ENCODE peak calls at places on chromosomes 11 and 22, in nine cellular contexts. P is fibroblast of the aortic adventitia, E is coronary artery, Q is NB4, Y is RWPE2, H is IMR-90, C is HCT116, K is A549, Z is GM23338. J is an unnamed sample.

GRCh38 chr11:116193321-116194114 is 579.3 kb downstream of the BUD13 start:
- DNase-seq in P (peak), E (no peak), Q (no peak), Y (no peak), H (peak), C (no peak), K (peak), Z (peak), J (peak)

GRCh38 chr11:35412285-35412684 is 7.1 kb downstream of the SLC1A2 start:
- DNase-seq in P (peak), E (no peak), Q (peak), Y (no peak), H (peak), C (no peak), K (peak), Z (peak), J (peak)

GRCh38 chr11:75429641-75429901 is 3.4 kb downstream of the KLHL35 start:
- DNase-seq in P (no peak), E (no peak), Q (no peak), Y (no peak), H (no peak), C (no peak), K (no peak), Z (no peak), J (no peak)

GRCh38 chr11:129696309-129696989 is 119.2 kb upstream of the TMEM45B start:
- DNase-seq in P (no peak), E (no peak), Q (no peak), Y (no peak), H (no peak), C (no peak), K (no peak), Z (no peak), J (no peak)

GRCh38 chr11:87726511-87726910 is 448.7 kb downstream of the RAB38 start:
- DNase-seq in P (peak), E (no peak), Q (no peak), Y (no peak), H (no peak), C (no peak), K (no peak), Z (no peak), J (no peak)

GRCh38 chr11:117719480-117719879 is 77.5 kb downstream of the DSCAML1 start:
- DNase-seq in P (no peak), E (no peak), Q (no peak), Y (no peak), H (no peak), C (no peak), K (no peak), Z (no peak), J (no peak)

GRCh38 chr11:101034076-101034475 is 95.5 kb downstream of the PGR start:
- DNase-seq in P (peak), E (peak), Q (no peak), Y (no peak), H (no peak), C (no peak), K (no peak), Z (no peak), J (peak)

GRCh38 chr11:27807594-27807993 is 107.3 kb upstream of the BDNF start:
- DNase-seq in P (peak), E (no peak), Q (no peak), Y (no peak), H (peak), C (no peak), K (peak), Z (no peak), J (peak)

GRCh38 chr11:29135504-29135903 is 881.3 kb downstream of the KCNA4 start:
- DNase-seq in P (peak), E (no peak), Q (no peak), Y (no peak), H (peak), C (no peak), K (no peak), Z (no peak), J (peak)

GRCh38 chr22:28123989-28124766 is 205.1 kb upstream of the PITPNB start:
- DNase-seq in P (no peak), E (no peak), Q (no peak), Y (no peak), H (no peak), C (no peak), K (no peak), Z (no peak), J (no peak)

GRCh38 chr22:12613199-12613598 is 2914.8 kb upstream of the OR11H1 start:
- DNase-seq in P (no peak), E (no peak), Q (no peak), Y (no peak), H (no peak), C (no peak), K (no peak), Z (no peak), J (no peak)

GRCh38 chr11:116078101-116078561 is 573.9 kb upstream of the CADM1 start:
- DNase-seq in P (no peak), E (no peak), Q (peak), Y (no peak), H (peak), C (no peak), K (no peak), Z (peak), J (no peak)

GRCh38 chr11:70201876-70202861 is 927 bp upstream of the FADD start:
- DNase-seq in P (peak), E (no peak), Q (peak), Y (peak), H (no peak), C (no peak), K (no peak), Z (no peak), J (peak)

GRCh38 chr11:79363861-79364378 is 76.9 kb downstream of the TENM4 start:
- DNase-seq in P (no peak), E (no peak), Q (no peak), Y (no peak), H (no peak), C (no peak), K (no peak), Z (no peak), J (no peak)

GRCh38 chr11:1826552-1827094 is 8.2 kb upstream of the SYT8 start:
- DNase-seq in P (peak), E (peak), Q (peak), Y (no peak), H (peak), C (no peak), K (peak), Z (peak), J (peak)

GRCh38 chr11:122101625-122102291 is 14.3 kb downstream of the BLID start:
- DNase-seq in P (peak), E (peak), Q (no peak), Y (no peak), H (peak), C (no peak), K (no peak), Z (peak), J (peak)

GRCh38 chr11:129322941-129323340 is 52.7 kb upstream of the BARX2 start:
- DNase-seq in P (no peak), E (no peak), Q (no peak), Y (no peak), H (no peak), C (no peak), K (no peak), Z (no peak), J (no peak)

GRCh38 chr11:128195057-128195751 is 392.2 kb downstream of the ETS1 start:
- DNase-seq in P (no peak), E (no peak), Q (peak), Y (no peak), H (no peak), C (no peak), K (no peak), Z (no peak), J (peak)

GRCh38 chr11:3056296-3057068 is 741 bp downstream of the CARS1 start:
- DNase-seq in P (peak), E (no peak), Q (peak), Y (no peak), H (no peak), C (no peak), K (no peak), Z (peak), J (no peak)

GRCh38 chr11:10927533-10927932 is 69.7 kb upstream of the ZBED5 start:
- DNase-seq in P (no peak), E (no peak), Q (no peak), Y (no peak), H (no peak), C (no peak), K (no peak), Z (no peak), J (no peak)

GRCh38 chr22:26681395-26681821 is 24.0 kb downstream of the MIAT start:
- DNase-seq in P (peak), E (no peak), Q (no peak), Y (no peak), H (peak), C (no peak), K (no peak), Z (peak), J (peak)

GRCh38 chr22:44931077-44931540 is 78.7 kb downstream of the PHF21B start:
- DNase-seq in P (peak), E (no peak), Q (no peak), Y (no peak), H (peak), C (no peak), K (no peak), Z (no peak), J (peak)

GRCh38 chr11:3121416-3121815 is 43.7 kb downstream of the OSBPL5 start:
- DNase-seq in P (no peak), E (no peak), Q (no peak), Y (no peak), H (no peak), C (no peak), K (no peak), Z (no peak), J (no peak)

GRCh38 chr11:1825039-1825740 is 9.6 kb upstream of the SYT8 start:
- DNase-seq in P (no peak), E (no peak), Q (peak), Y (no peak), H (no peak), C (no peak), K (peak), Z (peak), J (peak)

GRCh38 chr22:48161354-48161753 is 1398.9 kb downstream of the TBC1D22A start:
- DNase-seq in P (no peak), E (no peak), Q (no peak), Y (no peak), H (no peak), C (no peak), K (no peak), Z (no peak), J (no peak)

GRCh38 chr11:132439711-132440300 is 1069.4 kb downstream of the NTM start:
- DNase-seq in P (no peak), E (no peak), Q (no peak), Y (no peak), H (no peak), C (no peak), K (no peak), Z (no peak), J (no peak)

GRCh38 chr11:33089776-33090175 is 50.4 kb downstream of the TCP11L1 start:
- DNase-seq in P (peak), E (no peak), Q (no peak), Y (no peak), H (peak), C (no peak), K (peak), Z (no peak), J (peak)

DNA sequence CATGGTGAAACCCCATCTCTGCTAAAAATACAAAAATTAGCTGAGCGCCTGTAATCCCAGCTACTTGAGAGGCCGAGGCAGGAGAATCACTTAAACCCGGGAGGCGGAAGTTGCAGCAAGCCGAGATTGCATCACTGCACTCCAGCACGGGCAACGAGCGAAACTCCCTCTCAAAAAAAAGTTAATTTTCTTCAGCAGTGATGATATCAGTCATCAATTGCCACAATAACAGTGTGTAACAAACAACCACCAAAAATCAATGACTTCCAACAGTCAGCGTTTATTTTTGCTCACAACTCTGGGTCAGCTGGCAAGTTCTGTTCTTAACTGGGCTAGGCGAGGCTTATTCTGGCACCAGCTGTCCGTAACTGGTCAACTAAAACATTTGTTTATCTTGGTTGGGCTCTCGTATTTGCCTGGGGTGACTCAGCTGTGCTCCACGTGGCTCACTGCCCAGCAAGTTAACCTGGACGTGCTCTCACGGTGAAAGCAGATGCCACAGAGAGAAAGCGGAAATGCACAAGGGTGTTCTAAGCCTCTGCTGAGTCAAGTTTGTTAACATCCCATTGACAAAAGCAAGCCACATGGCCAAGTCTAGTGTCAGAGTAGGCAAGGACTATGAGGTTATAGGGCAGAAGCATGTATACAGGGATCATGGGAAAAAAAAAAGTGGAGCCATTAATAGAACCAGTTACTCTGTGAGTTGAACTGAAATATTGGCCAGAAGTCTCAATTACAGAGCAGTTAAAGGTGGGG is 52.1 kb downstream of the LHFPL7 start:
- DNase-seq in P (peak), E (peak), Q (peak), Y (peak), H (peak), C (peak), K (peak), Z (peak), J (peak)
- H3K4me3 ChIP-seq in P (peak), E (peak), Q (peak), Y (no peak), H (no peak), C (peak), K (peak), Z (no peak), J (peak)

DNA sequence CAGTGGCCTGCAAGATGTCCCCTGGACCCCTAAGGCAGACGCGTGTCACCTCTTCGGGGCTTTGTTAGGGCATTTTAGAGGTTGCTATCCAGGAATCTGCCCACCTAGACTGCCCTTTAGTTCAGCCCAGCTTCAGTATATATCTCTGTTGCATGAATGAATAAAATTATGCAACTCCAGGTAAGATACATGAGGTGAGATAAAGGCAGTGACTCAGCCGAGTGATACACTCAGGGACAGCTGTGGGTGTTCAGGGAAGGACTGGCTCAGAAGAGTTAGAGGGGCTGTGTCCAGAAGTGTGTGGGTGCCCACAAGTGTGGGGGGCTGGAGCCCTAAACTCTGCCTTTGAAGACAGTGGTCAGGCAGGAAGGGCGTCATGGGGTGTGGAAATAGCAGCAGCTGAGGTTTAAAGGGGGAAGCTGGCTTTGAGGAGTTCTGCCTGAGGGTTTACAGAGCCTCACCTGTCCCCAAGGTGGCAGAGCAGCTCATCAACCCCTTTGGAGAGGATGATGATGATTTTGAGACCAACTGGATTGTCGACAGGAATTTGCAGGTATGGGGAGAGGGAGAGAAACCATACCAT is 8.3 kb downstream of the FTH1 start:
- DNase-seq in P (no peak), E (no peak), Q (no peak), Y (no peak), H (no peak), C (no peak), K (no peak), Z (peak), J (no peak)
- TF ChIP-seq CTCF in P (no peak), E (no peak), Q (no peak), Y (no peak), H (no peak), C (peak), K (no peak), Z (no peak), J (no peak)

GRCh38 chr22:49825944-49826602 is 1.6 kb downstream of the BRD1 start:
- DNase-seq in P (peak), E (no peak), Q (peak), Y (no peak), H (peak), C (no peak), K (peak), Z (no peak), J (peak)

GRCh38 chr22:49825436-49825835 is 2.2 kb downstream of the BRD1 start:
- DNase-seq in P (peak), E (no peak), Q (peak), Y (no peak), H (peak), C (no peak), K (no peak), Z (no peak), J (peak)

GRCh38 chr22:49823289-49824045 is 4.2 kb downstream of the BRD1 start:
- DNase-seq in P (no peak), E (no peak), Q (no peak), Y (no peak), H (no peak), C (no peak), K (no peak), Z (no peak), J (no peak)

GRCh38 chr22:49824185-49824925 is 3.3 kb downstream of the BRD1 start:
- DNase-seq in P (no peak), E (no peak), Q (no peak), Y (no peak), H (no peak), C (no peak), K (no peak), Z (no peak), J (no peak)

DNA sequence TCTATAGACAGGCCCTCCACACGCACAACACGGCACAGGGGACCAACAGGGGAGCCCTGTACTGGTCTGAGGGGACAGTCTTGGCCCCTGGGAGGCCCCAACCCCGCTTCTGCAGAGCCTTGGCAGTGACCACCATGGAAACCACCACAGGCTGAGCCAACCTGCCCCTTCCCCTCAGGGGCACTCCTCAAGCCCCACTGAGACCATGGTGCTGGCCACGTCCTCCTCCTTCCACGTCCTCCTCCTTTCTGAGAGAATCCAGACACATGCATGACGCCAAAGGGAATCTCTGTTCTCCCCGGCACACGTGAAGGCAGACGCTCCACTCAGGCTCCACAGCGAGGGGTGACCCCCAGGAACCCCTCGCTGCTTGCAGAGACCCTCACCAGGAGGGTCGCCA is 2.7 kb downstream of the BRD1 start:
- DNase-seq in P (no peak), E (no peak), Q (no peak), Y (no peak), H (no peak), C (no peak), K (no peak), Z (no peak), J (no peak)
- H3K4me3 ChIP-seq in P (peak), E (peak), Q (peak), Y (no peak), H (no peak), C (no peak), K (no peak), Z (no peak), J (peak)

GRCh38 chr22:30754971-30755759 is 60.5 kb downstream of the OSBP2 start:
- DNase-seq in P (peak), E (no peak), Q (peak), Y (no peak), H (peak), C (peak), K (peak), Z (peak), J (peak)
- TF ChIP-seq CTCF in P (peak), E (no peak), Q (peak), Y (peak), H (peak), C (peak), K (peak), Z (peak), J (peak)

GRCh38 chr11:59265735-59266134 is 53.0 kb upstream of the MPEG1 start:
- DNase-seq in P (no peak), E (no peak), Q (no peak), Y (no peak), H (no peak), C (no peak), K (no peak), Z (no peak), J (no peak)

GRCh38 chr11:59263225-59263894 is 50.6 kb upstream of the MPEG1 start:
- DNase-seq in P (no peak), E (no peak), Q (peak), Y (no peak), H (no peak), C (peak), K (no peak), Z (peak), J (no peak)

GRCh38 chr11:59262419-59262818 is 49.7 kb upstream of the MPEG1 start:
- DNase-seq in P (no peak), E (no peak), Q (no peak), Y (no peak), H (no peak), C (no peak), K (no peak), Z (no peak), J (no peak)

GRCh38 chr11:59266491-59266890 is 53.8 kb upstream of the MPEG1 start:
- DNase-seq in P (no peak), E (no peak), Q (no peak), Y (peak), H (no peak), C (no peak), K (no peak), Z (no peak), J (no peak)

DNA sequence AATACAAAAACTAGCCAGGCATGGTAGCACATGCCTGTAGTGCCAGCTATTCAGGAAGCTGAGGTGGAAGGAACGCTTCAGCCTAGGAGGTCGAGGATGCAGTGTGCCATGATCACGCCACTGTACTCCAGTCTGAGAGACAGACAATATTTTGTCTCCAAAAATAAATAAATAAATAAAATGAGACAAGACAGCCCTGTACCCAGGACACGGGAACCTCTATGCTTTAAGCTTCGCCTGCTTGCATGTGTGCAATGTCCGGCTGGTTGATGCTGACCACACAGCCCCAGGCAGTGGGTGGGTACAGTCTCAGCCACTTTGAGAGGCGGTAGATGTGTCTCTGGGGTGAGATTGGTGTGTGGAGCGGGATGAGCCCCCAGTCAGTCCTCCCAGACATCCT is 52.0 kb upstream of the MPEG1 start:
- DNase-seq in P (no peak), E (no peak), Q (no peak), Y (no peak), H (no peak), C (no peak), K (no peak), Z (no peak), J (no peak)
- H3K4me3 ChIP-seq in P (no peak), E (no peak), Q (no peak), Y (no peak), H (no peak), C (no peak), K (no peak), Z (no peak), J (no peak)